ENCODE peak calls at places on chromosomes 4 and X, in five cellular contexts. A is RWPE2, M is right lobe of liver, L is AG04449, Y is ascending aorta. Z is an unnamed sample.

GRCh38 chr4:69549651-69550050 is 53.9 kb upstream of the UGT2B4 start:
- DNase-seq in L (no peak), A (no peak), M (no peak), Y (no peak), Z (no peak)

GRCh38 chr4:175560628-175561027 is 251.4 kb downstream of the GPM6A start:
- DNase-seq in M (no peak), A (no peak), L (no peak), Y (no peak), Z (no peak)

GRCh38 chr4:61555789-61556188 is 355.7 kb downstream of the ADGRL3 start:
- DNase-seq in L (no peak), M (no peak), A (no peak), Y (no peak), Z (no peak)

GRCh38 chrX:49915352-49916222 is 6.8 kb upstream of the CLCN5 start:
- DNase-seq in Y (peak), L (no peak), A (no peak), M (peak), Z (no peak)

GRCh38 chr4:73868206-73869129 is 725 bp upstream of the CXCL1 start:
- DNase-seq in M (no peak), Y (no peak), L (no peak), A (no peak), Z (no peak)

GRCh38 chr4:138307319-138307718 is 65.2 kb upstream of the SLC7A11 start:
- DNase-seq in Y (no peak), L (no peak), A (no peak), M (no peak), Z (no peak)

GRCh38 chr4:77177196-77177595 is 20.2 kb downstream of the CCNG2 start:
- DNase-seq in A (no peak), M (no peak), Y (no peak), L (no peak), Z (no peak)

GRCh38 chr4:57064811-57065711 is 45.1 kb downstream of the IGFBP7 start:
- DNase-seq in L (peak), A (no peak), M (no peak), Y (peak), Z (no peak)

GRCh38 chr4:144355809-144356757 is 215.6 kb upstream of the GYPA start:
- DNase-seq in L (peak), Y (no peak), A (no peak), M (no peak), Z (no peak)

GRCh38 chr4:153418581-153418980 is 47.6 kb upstream of the TMEM131L start:
- DNase-seq in M (no peak), A (no peak), Y (no peak), L (no peak), Z (no peak)

GRCh38 chr4:62644372-62644771 is 1444.2 kb downstream of the ADGRL3 start:
- DNase-seq in L (no peak), Y (no peak), M (no peak), A (no peak), Z (no peak)

GRCh38 chrX:138858438-138858837 is 146.9 kb upstream of the FGF13 start:
- DNase-seq in Y (no peak), A (no peak), L (no peak), M (no peak), Z (no peak)

GRCh38 chr4:144948421-144948820 is 149.6 kb downstream of the ANAPC10 start:
- DNase-seq in M (no peak), Y (no peak), L (no peak), A (no peak), Z (no peak)

GRCh38 chr4:146488495-146489174 is 33.1 kb downstream of the SLC10A7 start:
- DNase-seq in L (no peak), A (no peak), Y (no peak), M (no peak), Z (no peak)

GRCh38 chrX:133610056-133610455 is 194.8 kb upstream of the GPC4 start:
- DNase-seq in Y (no peak), A (no peak), M (no peak), L (no peak), Z (no peak)

GRCh38 chr4:43458293-43458692 is 565.8 kb downstream of the GRXCR1 start:
- DNase-seq in Y (no peak), L (no peak), A (peak), M (no peak), Z (no peak)

GRCh38 chr4:122731676-122732075 is 828 bp upstream of the BBS12 start:
- DNase-seq in M (no peak), A (no peak), Y (no peak), L (no peak), Z (no peak)

GRCh38 chr4:51942108-51942832 is 77.9 kb downstream of the LRRC66 start:
- DNase-seq in A (no peak), Y (no peak), L (no peak), M (no peak), Z (no peak)

GRCh38 chrX:110180928-110181310 is 137.0 kb downstream of the AMMECR1 start:
- DNase-seq in A (no peak), L (peak), M (no peak), Y (no peak), Z (no peak)

GRCh38 chrX:69036674-69037573 is 128.3 kb downstream of the PJA1 start:
- DNase-seq in M (no peak), L (no peak), A (no peak), Y (peak), Z (no peak)

GRCh38 chr4:104912518-104912917 is 234.2 kb upstream of the TET2 start:
- DNase-seq in L (no peak), A (no peak), M (no peak), Y (no peak), Z (no peak)

GRCh38 chr4:83151645-83152044 is 37.1 kb upstream of the PLAC8 start:
- DNase-seq in A (no peak), L (no peak), M (no peak), Y (no peak), Z (no peak)

GRCh38 chr4:183177001-183177400 is 77.9 kb downstream of the WWC2 start:
- DNase-seq in A (no peak), L (no peak), M (no peak), Y (no peak), Z (no peak)

GRCh38 chr4:71188197-71188625 is 150.6 kb upstream of the SLC4A4 start:
- DNase-seq in Y (no peak), L (no peak), M (no peak), A (no peak), Z (no peak)

GRCh38 chr4:26087108-26087507 is 173.1 kb downstream of the SMIM20 start:
- DNase-seq in L (no peak), Y (peak), M (no peak), A (no peak), Z (no peak)

DNA sequence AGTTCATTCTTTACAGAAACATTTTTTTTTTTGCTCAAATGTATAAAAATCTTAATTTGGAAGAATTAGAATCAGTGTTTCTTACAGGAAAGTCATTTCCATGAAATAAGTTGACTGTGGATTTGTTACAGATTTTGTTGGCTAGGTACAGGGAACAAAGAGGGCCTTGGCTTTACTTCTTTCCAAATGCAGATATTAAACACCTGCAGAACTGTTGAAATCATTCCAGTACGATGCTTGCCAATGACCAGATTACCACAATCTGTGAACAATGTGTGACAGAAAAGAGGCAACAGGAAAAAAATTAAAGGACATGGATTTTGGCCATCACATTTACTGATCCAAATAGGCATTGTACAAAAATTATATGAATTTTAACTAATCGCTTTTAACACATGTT is 70.8 kb downstream of the ANXA10 start:
- DNase-seq in Y (no peak), M (no peak), A (no peak), L (no peak), Z (no peak)
- TF ChIP-seq CTCF in Y (no peak), M (no peak), A (no peak), L (no peak), Z (no peak)

DNA sequence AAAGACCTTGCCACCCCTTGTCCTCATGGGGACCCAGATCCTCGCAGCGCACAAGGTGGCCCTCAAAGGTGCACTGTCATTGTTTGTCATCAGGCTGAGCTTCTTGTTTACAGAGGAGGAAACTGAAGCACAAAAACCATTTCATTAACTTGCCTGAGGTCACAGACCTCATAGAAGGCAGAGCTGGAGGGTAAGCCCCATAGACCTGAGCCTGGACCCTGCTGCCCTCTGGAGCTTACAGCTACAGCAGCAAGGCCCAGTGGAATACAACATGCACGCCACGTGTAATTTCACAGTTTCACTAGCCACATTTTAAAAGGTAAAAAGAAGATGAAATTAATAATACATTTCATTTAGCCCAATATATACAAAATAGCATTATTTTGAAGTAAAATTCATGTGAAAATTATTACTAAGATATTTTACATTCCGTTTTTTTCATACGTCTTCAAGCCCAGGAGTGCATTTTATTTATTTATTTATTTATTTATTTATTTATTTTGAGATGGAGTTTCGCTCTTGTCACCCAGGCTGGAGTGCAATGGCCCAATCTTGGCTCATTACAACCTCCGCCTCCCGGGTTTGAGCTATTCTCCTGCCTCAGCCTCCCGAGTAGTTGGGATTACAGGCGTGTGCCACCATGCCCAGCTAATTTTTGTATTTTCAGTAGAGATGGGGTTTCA is 8.8 kb downstream of the JAKMIP1 start:
- DNase-seq in M (no peak), A (no peak), Y (peak), L (no peak), Z (no peak)
- TF ChIP-seq CTCF in M (no peak), A (no peak), Y (no peak), L (no peak), Z (no peak)

DNA sequence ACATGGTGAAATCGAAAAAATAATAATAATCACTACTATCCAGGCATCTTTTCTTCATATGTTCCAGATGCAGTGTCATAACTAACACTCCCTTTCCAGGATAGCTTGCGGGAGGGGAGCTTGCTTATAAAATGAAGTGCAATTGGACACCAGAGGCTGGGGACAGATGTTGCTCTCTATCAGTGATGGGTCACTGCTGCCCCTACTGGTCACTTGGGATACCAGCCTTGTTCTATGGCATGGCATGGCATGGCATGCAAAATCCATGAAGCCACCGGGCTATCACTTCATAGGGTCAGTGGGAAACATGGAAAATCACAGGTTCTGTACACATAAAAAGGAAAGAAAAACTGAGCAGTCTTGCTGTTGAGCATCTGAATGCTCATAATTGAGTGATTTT is 168.1 kb downstream of the GLRA2 start:
- DNase-seq in A (no peak), L (no peak), Y (no peak), M (no peak), Z (no peak)
- TF ChIP-seq CTCF in A (peak), L (peak), Y (peak), M (peak), Z (no peak)

DNA sequence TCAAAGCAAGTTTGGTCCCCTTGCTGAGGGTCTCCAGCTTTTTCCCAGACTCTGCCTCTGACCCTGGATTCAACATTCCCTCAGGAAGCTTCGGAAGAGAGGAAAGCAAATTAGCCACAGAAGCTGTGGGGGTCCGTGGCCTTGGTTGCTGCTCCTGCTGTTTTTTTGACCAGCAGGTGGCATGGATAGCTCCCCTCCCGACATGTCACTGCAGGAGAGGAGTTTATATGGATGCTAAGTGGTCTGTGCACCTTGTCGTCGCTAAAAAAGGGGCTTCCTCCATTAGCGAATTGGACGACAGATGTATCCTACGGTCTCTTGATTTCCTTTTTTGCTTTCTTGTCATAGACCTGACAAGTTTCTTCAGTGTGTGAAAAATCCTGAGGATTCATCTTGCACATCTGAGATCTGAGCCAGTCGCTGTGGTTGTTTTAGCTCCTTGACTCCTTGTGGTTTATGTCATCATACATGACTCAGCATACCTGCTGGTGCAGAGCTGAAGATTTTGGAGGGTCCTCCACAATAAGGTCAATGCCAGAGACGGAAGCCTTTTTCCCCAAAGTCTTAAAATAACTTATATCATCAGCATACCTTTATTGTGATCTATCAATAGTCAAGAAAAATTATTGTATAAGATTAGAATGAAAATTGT is 70.2 kb downstream of the CD38 start:
- DNase-seq in Y (no peak), A (no peak), M (no peak), L (no peak), Z (no peak)
- TF ChIP-seq CTCF in Y (no peak), A (no peak), M (no peak), L (no peak), Z (no peak)

GRCh38 chr4:8225704-8226443 is 26.8 kb downstream of the SH3TC1 start:
- DNase-seq in A (no peak), L (no peak), M (no peak), Y (no peak), Z (no peak)
- TF ChIP-seq CTCF in A (no peak), L (no peak), M (no peak), Y (no peak), Z (no peak)

DNA sequence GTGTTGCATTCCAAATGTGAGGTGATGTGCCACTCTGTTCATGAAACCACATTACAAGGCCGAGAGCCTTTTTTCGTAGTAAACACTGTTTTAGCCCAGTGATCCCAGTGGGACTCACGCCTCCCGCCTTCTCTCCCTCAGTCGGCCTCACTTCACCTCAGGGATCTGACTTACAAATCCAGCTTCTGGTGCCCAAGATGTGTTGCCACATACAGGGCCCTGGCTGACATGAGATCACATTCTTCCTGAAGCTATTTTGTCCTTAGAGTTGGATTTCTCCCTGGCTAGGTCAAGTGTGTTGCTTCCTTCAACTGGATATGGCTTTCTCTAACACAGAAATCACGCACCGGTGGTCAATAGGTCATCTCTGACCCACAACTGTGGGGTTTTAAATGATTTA is 354.7 kb downstream of the FBXW7 start:
- DNase-seq in L (no peak), A (no peak), Y (no peak), M (no peak), Z (no peak)
- TF ChIP-seq CTCF in L (no peak), A (no peak), Y (no peak), M (no peak), Z (no peak)